ENCODE peak calls at places on chromosomes 5 and 9, in seven cellular contexts. C, P, O, Y, S, K and Q are unnamed samples.

GRCh38 chr5:138903113-138903789 is 28.1 kb upstream of the LRRTM2 start:
- DNase-seq in C (no peak), P (no peak), O (no peak), Y (peak), S (no peak), K (no peak), Q (no peak)

GRCh38 chr9:38240051-38240450 is 152.5 kb upstream of the ALDH1B1 start:
- DNase-seq in C (no peak), P (no peak), O (no peak), Y (no peak), S (no peak), K (no peak), Q (no peak)

GRCh38 chr5:125283372-125283771 is 536.9 kb upstream of the ZNF608 start:
- DNase-seq in C (no peak), P (no peak), O (no peak), Y (no peak), S (no peak), K (no peak), Q (no peak)

GRCh38 chr5:167363065-167363464 is 928.4 kb upstream of the WWC1 start:
- DNase-seq in C (no peak), P (no peak), O (no peak), Y (no peak), S (no peak), K (no peak), Q (no peak)

GRCh38 chr9:75889577-75889976 is 896 bp upstream of the PCSK5 start:
- DNase-seq in C (no peak), P (no peak), O (no peak), Y (no peak), S (no peak), K (no peak), Q (no peak)

GRCh38 chr5:6820851-6821479 is 107.7 kb downstream of the TENT4A start:
- DNase-seq in C (no peak), P (no peak), O (no peak), Y (peak), S (no peak), K (peak), Q (no peak)

GRCh38 chr5:161138751-161139455 is 286.9 kb upstream of the ATP10B start:
- DNase-seq in C (no peak), P (no peak), O (no peak), Y (no peak), S (no peak), K (no peak), Q (no peak)

GRCh38 chr9:130682490-130683121 is 11.0 kb upstream of the EXOSC2 start:
- DNase-seq in C (peak), P (peak), O (no peak), Y (peak), S (peak), K (peak), Q (peak)

GRCh38 chr9:123302348-123303214 is 34.2 kb upstream of the STRBP start:
- DNase-seq in C (no peak), P (no peak), O (no peak), Y (no peak), S (no peak), K (no peak), Q (no peak)

GRCh38 chr5:56055287-56055686 is 60.5 kb upstream of the IL6ST start:
- DNase-seq in C (no peak), P (no peak), O (no peak), Y (no peak), S (no peak), K (no peak), Q (no peak)

GRCh38 chr9:108333406-108334031 is 522.3 kb downstream of the ACTL7B start:
- DNase-seq in C (no peak), P (no peak), O (no peak), Y (no peak), S (no peak), K (no peak), Q (no peak)

GRCh38 chr9:27679338-27679737 is 106.1 kb upstream of the C9orf72 start:
- DNase-seq in C (no peak), P (no peak), O (no peak), Y (no peak), S (no peak), K (no peak), Q (no peak)

GRCh38 chr5:40483316-40483715 is 196.4 kb upstream of the PTGER4 start:
- DNase-seq in C (no peak), P (no peak), O (no peak), Y (peak), S (no peak), K (no peak), Q (no peak)

GRCh38 chr9:34176089-34176488 is 2.8 kb upstream of the UBAP1 start:
- DNase-seq in C (no peak), P (no peak), O (no peak), Y (no peak), S (no peak), K (no peak), Q (no peak)

GRCh38 chr9:27125030-27125429 is 16.0 kb downstream of the TEK start:
- DNase-seq in C (peak), P (no peak), O (no peak), Y (peak), S (peak), K (peak), Q (no peak)

GRCh38 chr5:3394877-3395599 is 200.6 kb upstream of the IRX1 start:
- DNase-seq in C (no peak), P (no peak), O (no peak), Y (no peak), S (no peak), K (no peak), Q (no peak)

GRCh38 chr5:164597293-164597900 is 1092.0 kb downstream of the MAT2B start:
- DNase-seq in C (no peak), P (no peak), O (no peak), Y (no peak), S (peak), K (no peak), Q (no peak)

GRCh38 chr5:165119175-165119574 is 1613.8 kb downstream of the MAT2B start:
- DNase-seq in C (no peak), P (no peak), O (no peak), Y (no peak), S (no peak), K (no peak), Q (no peak)

GRCh38 chr9:69898714-69899209 is 78.1 kb downstream of the CFAP95 start:
- DNase-seq in C (no peak), P (no peak), O (no peak), Y (peak), S (no peak), K (no peak), Q (no peak)

GRCh38 chr9:87725900-87726709 is at the start of gene CTSL:
- DNase-seq in C (peak), P (peak), O (peak), Y (peak), S (no peak), K (peak), Q (peak)

GRCh38 chr9:128912270-128912853 is 8.4 kb upstream of the PHYHD1 start:
- DNase-seq in C (peak), P (no peak), O (no peak), Y (peak), S (no peak), K (no peak), Q (no peak)

GRCh38 chr5:65834306-65834705 is 92.1 kb upstream of the ERBIN start:
- DNase-seq in C (no peak), P (no peak), O (no peak), Y (no peak), S (no peak), K (no peak), Q (no peak)

GRCh38 chr9:89538874-89539273 is 41.0 kb upstream of the SEMA4D start:
- DNase-seq in C (no peak), P (no peak), O (no peak), Y (no peak), S (peak), K (no peak), Q (no peak)

GRCh38 chr5:140795259-140795641 is 598 bp downstream of the PCDHA2 start:
- DNase-seq in C (no peak), P (no peak), O (no peak), Y (no peak), S (no peak), K (no peak), Q (no peak)

GRCh38 chr9:16575878-16576245 is 294.6 kb downstream of the BNC2 start:
- DNase-seq in C (no peak), P (no peak), O (no peak), Y (no peak), S (no peak), K (no peak), Q (no peak)

GRCh38 chr5:180103487-180103886 is 31.9 kb upstream of the RNF130 start:
- DNase-seq in C (no peak), P (no peak), O (no peak), Y (no peak), S (no peak), K (no peak), Q (no peak)

GRCh38 chr9:133609311-133610098 is at the start of gene FAM163B:
- DNase-seq in C (peak), P (no peak), O (no peak), Y (peak), S (no peak), K (no peak), Q (no peak)

GRCh38 chr9:78296208-78296892 is 575 bp upstream of the PSAT1 start:
- DNase-seq in C (peak), P (no peak), O (no peak), Y (peak), S (peak), K (peak), Q (peak)

GRCh38 chr9:137116728-137117127 is 2.2 kb upstream of the DPP7 start:
- DNase-seq in C (no peak), P (no peak), O (no peak), Y (no peak), S (no peak), K (no peak), Q (no peak)

GRCh38 chr5:79255786-79256557 is 20.0 kb downstream of the JMY start:
- DNase-seq in C (no peak), P (no peak), O (no peak), Y (peak), S (peak), K (no peak), Q (no peak)